ENCODE peak calls at places on chromosome X, in ten cellular contexts. One of them, this sample, is unnamed.

GRCh38 chrX:30576881-30577280 is 685 bp downstream of the TASL start:
- DNase-seq in effector memory CD4-positive, alpha-beta T cell: no peak
- DNase-seq in lung microvascular endothelial cell: no peak
- DNase-seq in naive B cell: no peak
- DNase-seq in AG08396: no peak
- DNase-seq in left ventricle myocardium inferior: no peak
- DNase-seq in GOT3: no peak
- DNase-seq in NCI-H460: no peak
- DNase-seq in BJ: no peak
- DNase-seq in fibroblast of mammary gland: no peak
- DNase-seq in this sample: no peak

GRCh38 chrX:104482757-104483156 is 83.2 kb upstream of the IL1RAPL2 start:
- DNase-seq in BJ: no peak
- DNase-seq in fibroblast of mammary gland: peak; percentile 4
- DNase-seq in left ventricle myocardium inferior: no peak
- DNase-seq in lung microvascular endothelial cell: peak; percentile 1
- DNase-seq in naive B cell: no peak
- DNase-seq in NCI-H460: no peak
- DNase-seq in AG08396: no peak
- DNase-seq in effector memory CD4-positive, alpha-beta T cell: no peak
- DNase-seq in GOT3: no peak
- DNase-seq in this sample: no peak

GRCh38 chrX:77572322-77572721 is 125.1 kb downstream of the FGF16 start:
- DNase-seq in NCI-H460: no peak
- DNase-seq in BJ: no peak
- DNase-seq in effector memory CD4-positive, alpha-beta T cell: no peak
- DNase-seq in lung microvascular endothelial cell: no peak
- DNase-seq in left ventricle myocardium inferior: no peak
- DNase-seq in GOT3: no peak
- DNase-seq in fibroblast of mammary gland: peak; percentile 50
- DNase-seq in naive B cell: no peak
- DNase-seq in AG08396: no peak
- DNase-seq in this sample: no peak

GRCh38 chrX:78708171-78708570 is 39.3 kb upstream of the LPAR4 start:
- DNase-seq in left ventricle myocardium inferior: no peak
- DNase-seq in GOT3: no peak
- DNase-seq in NCI-H460: no peak
- DNase-seq in effector memory CD4-positive, alpha-beta T cell: no peak
- DNase-seq in naive B cell: no peak
- DNase-seq in fibroblast of mammary gland: peak; percentile 62
- DNase-seq in BJ: no peak
- DNase-seq in AG08396: peak; percentile 29
- DNase-seq in lung microvascular endothelial cell: peak; percentile 51
- DNase-seq in this sample: no peak

GRCh38 chrX:13688384-13688771 is 550 bp upstream of the RAB9A start:
- DNase-seq in GOT3: no peak
- DNase-seq in naive B cell: no peak
- DNase-seq in left ventricle myocardium inferior: no peak
- DNase-seq in fibroblast of mammary gland: no peak
- DNase-seq in AG08396: no peak
- DNase-seq in effector memory CD4-positive, alpha-beta T cell: no peak
- DNase-seq in lung microvascular endothelial cell: no peak
- DNase-seq in NCI-H460: no peak
- DNase-seq in BJ: no peak
- DNase-seq in this sample: no peak

GRCh38 chrX:80432441-80432840 is 12.2 kb downstream of the TENT5D start:
- DNase-seq in BJ: no peak
- DNase-seq in fibroblast of mammary gland: no peak
- DNase-seq in GOT3: no peak
- DNase-seq in left ventricle myocardium inferior: no peak
- DNase-seq in AG08396: no peak
- DNase-seq in effector memory CD4-positive, alpha-beta T cell: no peak
- DNase-seq in NCI-H460: no peak
- DNase-seq in naive B cell: no peak
- DNase-seq in lung microvascular endothelial cell: no peak
- DNase-seq in this sample: no peak

GRCh38 chrX:9644335-9644734 is 121.3 kb downstream of the GPR143 start:
- DNase-seq in BJ: no peak
- DNase-seq in GOT3: no peak
- DNase-seq in fibroblast of mammary gland: no peak
- DNase-seq in lung microvascular endothelial cell: peak; percentile 63
- DNase-seq in AG08396: no peak
- DNase-seq in effector memory CD4-positive, alpha-beta T cell: peak; percentile 9
- DNase-seq in NCI-H460: no peak
- DNase-seq in left ventricle myocardium inferior: no peak
- DNase-seq in naive B cell: peak; percentile 38
- DNase-seq in this sample: no peak

GRCh38 chrX:129705377-129705925 is 33.3 kb upstream of the XPNPEP2 start:
- DNase-seq in AG08396: no peak
- DNase-seq in BJ: no peak
- DNase-seq in fibroblast of mammary gland: no peak
- DNase-seq in left ventricle myocardium inferior: no peak
- DNase-seq in effector memory CD4-positive, alpha-beta T cell: no peak
- DNase-seq in GOT3: no peak
- DNase-seq in lung microvascular endothelial cell: no peak
- DNase-seq in NCI-H460: no peak
- DNase-seq in naive B cell: no peak
- DNase-seq in this sample: peak; percentile 31

GRCh38 chrX:67544281-67544680 is 460 bp downstream of the AR start:
- DNase-seq in fibroblast of mammary gland: peak; percentile 18
- DNase-seq in naive B cell: no peak
- DNase-seq in AG08396: peak; percentile 26
- DNase-seq in NCI-H460: no peak
- DNase-seq in effector memory CD4-positive, alpha-beta T cell: no peak
- DNase-seq in lung microvascular endothelial cell: peak; percentile 29
- DNase-seq in BJ: no peak
- DNase-seq in left ventricle myocardium inferior: peak; percentile 19
- DNase-seq in GOT3: no peak
- DNase-seq in this sample: no peak

GRCh38 chrX:40096395-40097091 is 1.2 kb downstream of the BCOR start:
- DNase-seq in left ventricle myocardium inferior: peak; percentile 51
- DNase-seq in AG08396: peak; percentile 63
- DNase-seq in GOT3: peak; percentile 2
- DNase-seq in effector memory CD4-positive, alpha-beta T cell: peak; percentile 57
- DNase-seq in NCI-H460: no peak
- DNase-seq in naive B cell: peak; percentile 77
- DNase-seq in lung microvascular endothelial cell: peak; percentile 71
- DNase-seq in fibroblast of mammary gland: no peak
- DNase-seq in BJ: no peak
- DNase-seq in this sample: no peak

GRCh38 chrX:137151403-137151802 is 117.6 kb upstream of the GPR101 start:
- DNase-seq in GOT3: no peak
- DNase-seq in NCI-H460: no peak
- DNase-seq in BJ: no peak
- DNase-seq in effector memory CD4-positive, alpha-beta T cell: no peak
- DNase-seq in fibroblast of mammary gland: no peak
- DNase-seq in left ventricle myocardium inferior: no peak
- DNase-seq in naive B cell: no peak
- DNase-seq in lung microvascular endothelial cell: no peak
- DNase-seq in AG08396: no peak
- DNase-seq in this sample: no peak

GRCh38 chrX:41889317-41890025 is 33.9 kb downstream of the CASK start:
- DNase-seq in lung microvascular endothelial cell: no peak
- DNase-seq in naive B cell: no peak
- DNase-seq in effector memory CD4-positive, alpha-beta T cell: no peak
- DNase-seq in BJ: no peak
- DNase-seq in GOT3: no peak
- DNase-seq in fibroblast of mammary gland: peak; percentile 62
- DNase-seq in left ventricle myocardium inferior: no peak
- DNase-seq in AG08396: no peak
- DNase-seq in NCI-H460: peak; percentile 57
- DNase-seq in this sample: no peak

GRCh38 chrX:132393090-132393884 is 95.6 kb downstream of the MBNL3 start:
- DNase-seq in naive B cell: no peak
- DNase-seq in left ventricle myocardium inferior: no peak
- DNase-seq in GOT3: no peak
- DNase-seq in fibroblast of mammary gland: no peak
- DNase-seq in AG08396: no peak
- DNase-seq in NCI-H460: no peak
- DNase-seq in effector memory CD4-positive, alpha-beta T cell: no peak
- DNase-seq in BJ: no peak
- DNase-seq in lung microvascular endothelial cell: no peak
- DNase-seq in this sample: no peak

GRCh38 chrX:18899796-18900380 is 84.0 kb downstream of the PHKA2 start:
- DNase-seq in NCI-H460: no peak
- DNase-seq in AG08396: peak; percentile 24
- DNase-seq in left ventricle myocardium inferior: no peak
- DNase-seq in GOT3: no peak
- DNase-seq in lung microvascular endothelial cell: peak; percentile 48
- DNase-seq in naive B cell: no peak
- DNase-seq in fibroblast of mammary gland: peak; percentile 11
- DNase-seq in effector memory CD4-positive, alpha-beta T cell: no peak
- DNase-seq in BJ: no peak
- DNase-seq in this sample: no peak

GRCh38 chrX:120672389-120672788 is 42.5 kb upstream of the C1GALT1C1 start:
- DNase-seq in naive B cell: no peak
- DNase-seq in NCI-H460: peak; percentile 16
- DNase-seq in fibroblast of mammary gland: peak; percentile 96
- DNase-seq in effector memory CD4-positive, alpha-beta T cell: no peak
- DNase-seq in BJ: peak; percentile 52
- DNase-seq in lung microvascular endothelial cell: peak; percentile 67
- DNase-seq in left ventricle myocardium inferior: peak; percentile 27
- DNase-seq in GOT3: no peak
- DNase-seq in AG08396: peak; percentile 55
- DNase-seq in this sample: no peak

GRCh38 chrX:139446832-139447231 is 83.7 kb upstream of the F9 start:
- DNase-seq in left ventricle myocardium inferior: no peak
- DNase-seq in AG08396: no peak
- DNase-seq in fibroblast of mammary gland: no peak
- DNase-seq in NCI-H460: no peak
- DNase-seq in GOT3: no peak
- DNase-seq in naive B cell: no peak
- DNase-seq in lung microvascular endothelial cell: no peak
- DNase-seq in effector memory CD4-positive, alpha-beta T cell: no peak
- DNase-seq in BJ: no peak
- DNase-seq in this sample: no peak

GRCh38 chrX:129782706-129783105 is 3.0 kb downstream of the SASH3 start:
- DNase-seq in GOT3: no peak
- DNase-seq in effector memory CD4-positive, alpha-beta T cell: no peak
- DNase-seq in left ventricle myocardium inferior: no peak
- DNase-seq in fibroblast of mammary gland: no peak
- DNase-seq in lung microvascular endothelial cell: no peak
- DNase-seq in AG08396: no peak
- DNase-seq in NCI-H460: no peak
- DNase-seq in BJ: no peak
- DNase-seq in naive B cell: no peak
- DNase-seq in this sample: no peak

GRCh38 chrX:153477901-153478300 is 7.5 kb upstream of the HAUS7 start:
- DNase-seq in fibroblast of mammary gland: peak; percentile 54
- DNase-seq in left ventricle myocardium inferior: no peak
- DNase-seq in NCI-H460: no peak
- DNase-seq in lung microvascular endothelial cell: no peak
- DNase-seq in effector memory CD4-positive, alpha-beta T cell: no peak
- DNase-seq in naive B cell: no peak
- DNase-seq in GOT3: no peak
- DNase-seq in BJ: no peak
- DNase-seq in AG08396: no peak
- DNase-seq in this sample: no peak

GRCh38 chrX:110089656-110090404 is 86.9 kb downstream of the TMEM164 start:
- DNase-seq in left ventricle myocardium inferior: no peak
- DNase-seq in effector memory CD4-positive, alpha-beta T cell: no peak
- DNase-seq in GOT3: no peak
- DNase-seq in AG08396: no peak
- DNase-seq in BJ: no peak
- DNase-seq in NCI-H460: no peak
- DNase-seq in lung microvascular endothelial cell: no peak
- DNase-seq in naive B cell: peak; percentile 43
- DNase-seq in fibroblast of mammary gland: no peak
- DNase-seq in this sample: no peak

GRCh38 chrX:96183843-96184242 is 500.8 kb upstream of the DIAPH2 start:
- DNase-seq in effector memory CD4-positive, alpha-beta T cell: no peak
- DNase-seq in left ventricle myocardium inferior: no peak
- DNase-seq in BJ: no peak
- DNase-seq in GOT3: no peak
- DNase-seq in naive B cell: no peak
- DNase-seq in lung microvascular endothelial cell: peak; percentile 20
- DNase-seq in AG08396: peak; percentile 3
- DNase-seq in NCI-H460: peak; percentile 2
- DNase-seq in fibroblast of mammary gland: peak; percentile 16
- DNase-seq in this sample: no peak

GRCh38 chrX:47991263-47992092 is 12.3 kb downstream of the ZNF182 start:
- DNase-seq in lung microvascular endothelial cell: no peak
- DNase-seq in BJ: peak; percentile 2
- DNase-seq in left ventricle myocardium inferior: no peak
- DNase-seq in fibroblast of mammary gland: peak; percentile 78
- DNase-seq in NCI-H460: no peak
- DNase-seq in GOT3: no peak
- DNase-seq in AG08396: no peak
- DNase-seq in effector memory CD4-positive, alpha-beta T cell: no peak
- DNase-seq in naive B cell: no peak
- DNase-seq in this sample: no peak

GRCh38 chrX:153875391-153876111 is 10.4 kb downstream of the L1CAM start:
- DNase-seq in AG08396: peak; percentile 81
- DNase-seq in fibroblast of mammary gland: peak; percentile 3
- DNase-seq in naive B cell: peak; percentile 52
- DNase-seq in GOT3: no peak
- DNase-seq in NCI-H460: peak; percentile 30
- DNase-seq in BJ: no peak
- DNase-seq in lung microvascular endothelial cell: peak; percentile 33
- DNase-seq in effector memory CD4-positive, alpha-beta T cell: peak; percentile 58
- DNase-seq in left ventricle myocardium inferior: peak; percentile 44
- DNase-seq in this sample: no peak

GRCh38 chrX:13985697-13986435 is 43.8 kb downstream of the GEMIN8 start:
- DNase-seq in lung microvascular endothelial cell: no peak
- DNase-seq in effector memory CD4-positive, alpha-beta T cell: no peak
- DNase-seq in GOT3: no peak
- DNase-seq in NCI-H460: no peak
- DNase-seq in fibroblast of mammary gland: no peak
- DNase-seq in AG08396: no peak
- DNase-seq in naive B cell: no peak
- DNase-seq in left ventricle myocardium inferior: no peak
- DNase-seq in BJ: no peak
- DNase-seq in this sample: no peak

GRCh38 chrX:103817502-103817901 is 14.6 kb downstream of the RAB9B start:
- DNase-seq in left ventricle myocardium inferior: no peak
- DNase-seq in naive B cell: peak; percentile 36
- DNase-seq in fibroblast of mammary gland: peak; percentile 56
- DNase-seq in BJ: no peak
- DNase-seq in GOT3: no peak
- DNase-seq in effector memory CD4-positive, alpha-beta T cell: no peak
- DNase-seq in NCI-H460: peak; percentile 59
- DNase-seq in lung microvascular endothelial cell: peak; percentile 64
- DNase-seq in AG08396: peak; percentile 19
- DNase-seq in this sample: no peak

GRCh38 chrX:41825796-41826195 is 97.6 kb downstream of the CASK start:
- DNase-seq in effector memory CD4-positive, alpha-beta T cell: no peak
- DNase-seq in lung microvascular endothelial cell: no peak
- DNase-seq in GOT3: no peak
- DNase-seq in left ventricle myocardium inferior: no peak
- DNase-seq in naive B cell: no peak
- DNase-seq in BJ: no peak
- DNase-seq in NCI-H460: no peak
- DNase-seq in AG08396: no peak
- DNase-seq in fibroblast of mammary gland: no peak
- DNase-seq in this sample: no peak

GRCh38 chrX:132671229-132671641 is 182.4 kb upstream of the MBNL3 start:
- DNase-seq in GOT3: no peak
- DNase-seq in fibroblast of mammary gland: peak; percentile 18
- DNase-seq in AG08396: no peak
- DNase-seq in lung microvascular endothelial cell: no peak
- DNase-seq in naive B cell: no peak
- DNase-seq in NCI-H460: no peak
- DNase-seq in BJ: no peak
- DNase-seq in left ventricle myocardium inferior: no peak
- DNase-seq in effector memory CD4-positive, alpha-beta T cell: no peak
- DNase-seq in this sample: no peak

GRCh38 chrX:119251381-119251780 is 15.3 kb downstream of the PGRMC1 start:
- DNase-seq in GOT3: no peak
- DNase-seq in left ventricle myocardium inferior: no peak
- DNase-seq in effector memory CD4-positive, alpha-beta T cell: no peak
- DNase-seq in BJ: no peak
- DNase-seq in fibroblast of mammary gland: no peak
- DNase-seq in lung microvascular endothelial cell: no peak
- DNase-seq in naive B cell: no peak
- DNase-seq in AG08396: no peak
- DNase-seq in NCI-H460: no peak
- DNase-seq in this sample: no peak

GRCh38 chrX:124223524-124223923 is 108.9 kb upstream of the TEX13D start:
- DNase-seq in effector memory CD4-positive, alpha-beta T cell: no peak
- DNase-seq in BJ: no peak
- DNase-seq in GOT3: no peak
- DNase-seq in left ventricle myocardium inferior: no peak
- DNase-seq in naive B cell: no peak
- DNase-seq in AG08396: no peak
- DNase-seq in fibroblast of mammary gland: no peak
- DNase-seq in lung microvascular endothelial cell: no peak
- DNase-seq in NCI-H460: no peak
- DNase-seq in this sample: no peak